ENCODE peak calls at places on chromosome 4, in four cellular contexts. F, E, I and M are unnamed samples.

GRCh38 chr4:170853422-170854021 is 763.8 kb upstream of the AADAT start:
- DNase-seq in F (no peak), E (peak), I (peak), M (no peak)

GRCh38 chr4:147981305-147981704 is 249.4 kb downstream of the ARHGAP10 start:
- DNase-seq in F (no peak), E (no peak), I (peak), M (no peak)

GRCh38 chr4:38128478-38129451 is 168.6 kb downstream of the PTTG2 start:
- DNase-seq in I (peak), F (peak), E (peak), M (no peak)

GRCh38 chr4:117085185-117085701 is at the start of gene TRAM1L1:
- DNase-seq in F (peak), E (peak), I (peak), M (peak)

GRCh38 chr4:110287130-110287529 is 88.7 kb upstream of the ELOVL6 start:
- DNase-seq in E (no peak), I (peak), F (no peak), M (no peak)

GRCh38 chr4:115537387-115537786 is 424.0 kb upstream of the NDST4 start:
- DNase-seq in I (no peak), F (no peak), E (no peak), M (no peak)

GRCh38 chr4:154314248-154314647 is 177.4 kb downstream of the DCHS2 start:
- DNase-seq in I (no peak), E (peak), F (no peak), M (no peak)

GRCh38 chr4:6926681-6927478 is 17.3 kb downstream of the TBC1D14 start:
- DNase-seq in F (peak), E (no peak), I (no peak), M (no peak)

GRCh38 chr4:56147371-56147770 is 198.6 kb downstream of the CEP135 start:
- DNase-seq in I (no peak), E (no peak), F (no peak), M (no peak)

GRCh38 chr4:5712517-5712916 is 1.5 kb downstream of the EVC start:
- DNase-seq in E (no peak), I (peak), F (no peak), M (no peak)

GRCh38 chr4:3041192-3042142 is 32.9 kb downstream of the HTT-AS start:
- DNase-seq in I (peak), F (peak), E (peak), M (peak)

GRCh38 chr4:40564004-40564403 is 65.7 kb downstream of the RBM47 start:
- DNase-seq in I (peak), E (no peak), F (no peak), M (no peak)

GRCh38 chr4:165096776-165097175 is 15.9 kb downstream of the TMEM192 start:
- DNase-seq in E (peak), I (no peak), F (no peak), M (no peak)

GRCh38 chr4:1583859-1584258 is 100.3 kb downstream of the FAM53A start:
- DNase-seq in E (no peak), I (no peak), F (no peak), M (no peak)

GRCh38 chr4:183350317-183351071 is 28.3 kb upstream of the CLDN24 start:
- DNase-seq in E (no peak), I (no peak), F (peak), M (peak)

GRCh38 chr4:154082760-154083530 is 294.1 kb upstream of the SFRP2 start:
- DNase-seq in E (peak), F (no peak), I (peak), M (no peak)

GRCh38 chr4:14787894-14788293 is 214.4 kb upstream of the CPEB2 start:
- DNase-seq in I (peak), E (peak), F (no peak), M (no peak)

GRCh38 chr4:53455766-53456165 is 78.3 kb downstream of the FIP1L1 start:
- DNase-seq in F (no peak), E (no peak), I (no peak), M (no peak)

GRCh38 chr4:125432078-125432477 is 117.3 kb downstream of the FAT4 start:
- DNase-seq in E (peak), I (no peak), F (no peak), M (no peak)

GRCh38 chr4:100525689-100526088 is 7.9 kb upstream of the EMCN start:
- DNase-seq in E (no peak), F (no peak), I (no peak), M (no peak)

GRCh38 chr4:188781655-188782054 is 642.4 kb downstream of the TRIML1 start:
- DNase-seq in E (peak), I (no peak), F (no peak), M (no peak)

GRCh38 chr4:74206088-74206826 is 48.3 kb downstream of the MTHFD2L start:
- DNase-seq in I (no peak), F (no peak), E (no peak), M (no peak)

GRCh38 chr4:153212755-153213154 is 8.5 kb downstream of the TRIM2 start:
- DNase-seq in E (no peak), F (no peak), I (peak), M (no peak)